ENCODE peak calls at places on chromosomes 5 and 9, in four cellular contexts. H is cerebellar cortex, R is NAMALWA, S is HT1080. Q is an unnamed sample.

GRCh38 chr9:127451681-127452480 is 571 bp downstream of the LRSAM1 start:
- DNase-seq in R (peak; percentile 59), S (peak; percentile 78), H (peak; percentile 60), Q (peak; percentile 58)

GRCh38 chr9:113649855-113650206 is 186.3 kb downstream of the RGS3 start:
- DNase-seq in H (no peak), R (no peak), S (no peak), Q (no peak)

GRCh38 chr5:150053231-150053626 is 33.1 kb downstream of the CSF1R start:
- DNase-seq in S (peak; percentile 93), R (no peak), H (no peak), Q (no peak)

GRCh38 chr5:74272019-74272775 is 368.3 kb downstream of the ENC1 start:
- DNase-seq in S (peak; percentile 32), R (no peak), H (no peak), Q (no peak)

GRCh38 chr9:134434896-134435506 is 108.7 kb downstream of the RXRA start:
- DNase-seq in H (peak; percentile 96), R (no peak), S (peak; percentile 90), Q (no peak)

GRCh38 chr9:123863164-123863855 is 66.6 kb downstream of the DENND1A start:
- DNase-seq in R (no peak), H (no peak), S (no peak), Q (no peak)

GRCh38 chr5:172119921-172120688 is 67.9 kb downstream of the STK10 start:
- DNase-seq in S (no peak), R (peak; percentile 45), H (peak; percentile 56), Q (no peak)

GRCh38 chr9:134600836-134601638 is 40.6 kb upstream of the COL5A1 start:
- DNase-seq in S (no peak), H (no peak), R (no peak), Q (no peak)

GRCh38 chr5:61586096-61587084 is 254.3 kb downstream of the ZSWIM6 start:
- DNase-seq in H (peak; percentile 49), S (no peak), R (no peak), Q (no peak)

GRCh38 chr9:1709347-1709746 is 305.8 kb upstream of the SMARCA2 start:
- DNase-seq in H (peak; percentile 6), R (peak; percentile 31), S (no peak), Q (no peak)

GRCh38 chr5:37665272-37665671 is 174.6 kb downstream of the GDNF start:
- DNase-seq in H (no peak), S (no peak), R (no peak), Q (no peak)

GRCh38 chr5:43172779-43173178 is 19.2 kb upstream of the NIM1K start:
- DNase-seq in S (no peak), R (no peak), H (no peak), Q (no peak)

GRCh38 chr5:138900281-138900965 is 25.3 kb upstream of the LRRTM2 start:
- DNase-seq in S (peak; percentile 87), R (no peak), H (no peak), Q (no peak)

GRCh38 chr5:135535820-135536801 is at the start of gene NEUROG1:
- DNase-seq in H (no peak), R (no peak), S (no peak), Q (no peak)

GRCh38 chr9:99437145-99437544 is 215.1 kb downstream of the SEC61B start:
- DNase-seq in R (no peak), S (no peak), H (no peak), Q (no peak)

GRCh38 chr9:111316796-111317195 is 13.2 kb downstream of the OR2K2 start:
- DNase-seq in R (no peak), H (no peak), S (no peak), Q (no peak)